ENCODE peak calls at places on chromosomes 5 and 9, in ten cellular contexts. M is GM23338, Q is GM12878, S is cardiac muscle cell, D is HepG2, G is GM06990, Z is fibroblast of mammary gland, I is foreskin fibroblast, C is mucosa of descending colon, J is astrocyte of the spinal cord. A is an unnamed sample.

GRCh38 chr5:102421647-102422046 is 77.2 kb downstream of the SLCO6A1 start:
- DNase-seq in M (no peak), Q (no peak), S (no peak), D (peak), G (no peak), Z (no peak), I (no peak), C (no peak), J (no peak), A (peak)

GRCh38 chr9:25255216-25255615 is 423.0 kb downstream of the TUSC1 start:
- DNase-seq in M (no peak), Q (no peak), S (no peak), D (no peak), G (no peak), Z (no peak), I (no peak), C (no peak), J (no peak), A (no peak)

GRCh38 chr9:135144581-135145108 is 57.2 kb downstream of the OLFM1 start:
- DNase-seq in M (no peak), Q (no peak), S (no peak), D (no peak), G (no peak), Z (no peak), I (no peak), C (no peak), J (no peak), A (no peak)

GRCh38 chr5:123111502-123111901 is 22.5 kb downstream of the PRDM6 start:
- DNase-seq in M (peak), Q (no peak), S (no peak), D (no peak), G (no peak), Z (no peak), I (no peak), C (no peak), J (no peak), A (no peak)

GRCh38 chr9:38033956-38034355 is 35.1 kb downstream of the SHB start:
- DNase-seq in M (no peak), Q (no peak), S (no peak), D (no peak), G (no peak), Z (no peak), I (no peak), C (no peak), J (no peak), A (no peak)

GRCh38 chr5:321233-321725 is at the start of gene AHRR:
- DNase-seq in M (peak), Q (no peak), S (peak), D (peak), G (peak), Z (peak), I (peak), C (peak), J (peak), A (no peak)

GRCh38 chr9:4716163-4716562 is 24.8 kb downstream of the AK3 start:
- DNase-seq in M (no peak), Q (no peak), S (no peak), D (no peak), G (no peak), Z (no peak), I (no peak), C (no peak), J (no peak), A (no peak)

GRCh38 chr5:83523926-83524325 is 52.4 kb downstream of the VCAN start:
- DNase-seq in M (no peak), Q (no peak), S (peak), D (no peak), G (no peak), Z (no peak), I (no peak), C (no peak), J (peak), A (no peak)

GRCh38 chr5:113090336-113091106 is 113.9 kb downstream of the DCP2 start:
- DNase-seq in M (peak), Q (no peak), S (peak), D (no peak), G (no peak), Z (no peak), I (no peak), C (no peak), J (no peak), A (no peak)
- TF ChIP-seq CTCF in M (peak), Q (no peak), S (no peak), D (no peak), G (no peak), Z (no peak), I (no peak), C (no peak), J (no peak), A (peak)

DNA sequence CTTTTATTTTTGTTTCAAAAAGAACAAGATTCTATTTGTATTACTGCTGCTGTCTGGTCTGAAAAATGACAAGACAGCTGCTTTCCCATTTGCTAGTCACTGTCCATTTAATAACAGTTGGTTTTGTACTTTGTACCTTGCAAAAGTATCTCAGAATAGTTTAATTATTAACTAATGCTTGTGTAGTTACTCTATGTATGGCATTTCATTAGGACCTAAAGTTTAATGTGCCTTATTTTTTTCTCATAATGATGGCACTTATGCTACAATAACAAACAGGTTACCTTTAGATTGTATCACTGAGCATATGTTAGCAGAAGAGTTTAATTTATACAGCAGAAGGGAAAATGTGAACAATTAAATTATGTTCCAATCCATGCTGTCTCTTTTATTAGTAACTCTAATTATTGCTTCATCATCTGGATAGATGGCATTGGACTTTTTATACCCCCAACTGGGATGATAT is 134.2 kb downstream of the CDH10 start:
- DNase-seq in M (no peak), Q (no peak), S (no peak), D (peak), G (no peak), Z (no peak), I (no peak), C (no peak), J (no peak), A (peak)
- H3K4me3 ChIP-seq in M (no peak), Q (no peak), S (no peak), D (no peak), G (no peak), Z (no peak), I (no peak), C (no peak), J (no peak), A (no peak)

GRCh38 chr9:91803970-91804752 is 145.9 kb downstream of the ROR2 start:
- DNase-seq in M (no peak), Q (no peak), S (no peak), D (no peak), G (no peak), Z (no peak), I (no peak), C (no peak), J (no peak), A (no peak)

GRCh38 chr9:91803143-91803940 is 146.7 kb downstream of the ROR2 start:
- DNase-seq in M (no peak), Q (no peak), S (peak), D (no peak), G (no peak), Z (peak), I (peak), C (no peak), J (peak), A (no peak)

GRCh38 chr9:91799113-91799735 is 150.8 kb downstream of the ROR2 start:
- DNase-seq in M (no peak), Q (no peak), S (no peak), D (no peak), G (no peak), Z (no peak), I (no peak), C (no peak), J (no peak), A (no peak)

GRCh38 chr9:91802391-91802790 is 147.6 kb downstream of the ROR2 start:
- DNase-seq in M (no peak), Q (no peak), S (peak), D (no peak), G (no peak), Z (no peak), I (no peak), C (no peak), J (no peak), A (no peak)

DNA sequence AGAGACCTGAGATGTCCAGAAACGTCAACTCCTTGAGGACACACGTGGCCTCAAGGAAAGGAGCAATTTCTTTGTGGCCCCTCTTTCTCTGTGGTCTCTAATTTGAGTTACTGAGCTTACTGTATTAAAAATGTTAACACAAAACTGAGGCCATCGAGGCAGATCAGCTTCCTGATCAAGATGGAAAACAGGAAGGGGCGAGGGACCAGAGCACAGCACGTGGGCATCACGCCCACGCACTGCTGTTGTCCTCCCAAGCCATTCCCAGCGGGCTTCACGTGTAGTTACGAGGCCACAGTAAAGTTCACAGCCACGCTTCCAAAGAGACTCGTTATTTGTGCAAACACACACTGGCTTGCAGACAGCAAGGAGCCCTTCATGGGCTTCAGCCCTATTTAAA is 149.6 kb downstream of the ROR2 start:
- DNase-seq in M (no peak), Q (no peak), S (no peak), D (no peak), G (no peak), Z (no peak), I (no peak), C (no peak), J (no peak), A (no peak)
- TF ChIP-seq CTCF in M (no peak), Q (no peak), S (no peak), D (no peak), G (no peak), Z (no peak), I (no peak), C (no peak), J (no peak), A (no peak)

GRCh38 chr5:177117441-177118045 is 16.0 kb upstream of the NSD1 start:
- DNase-seq in M (no peak), Q (no peak), S (no peak), D (no peak), G (no peak), Z (no peak), I (no peak), C (peak), J (no peak), A (no peak)

GRCh38 chr5:177113566-177114424 is 19.8 kb upstream of the NSD1 start:
- DNase-seq in M (peak), Q (peak), S (peak), D (peak), G (peak), Z (peak), I (peak), C (no peak), J (peak), A (peak)

GRCh38 chr5:177111720-177112394 is 21.7 kb upstream of the NSD1 start:
- DNase-seq in M (peak), Q (no peak), S (peak), D (peak), G (peak), Z (peak), I (no peak), C (no peak), J (no peak), A (no peak)

GRCh38 chr5:177112589-177113220 is 20.9 kb upstream of the NSD1 start:
- DNase-seq in M (no peak), Q (no peak), S (no peak), D (no peak), G (no peak), Z (no peak), I (no peak), C (no peak), J (no peak), A (no peak)

GRCh38 chr5:177116631-177117373 is 16.8 kb upstream of the NSD1 start:
- DNase-seq in M (peak), Q (no peak), S (peak), D (no peak), G (no peak), Z (peak), I (peak), C (peak), J (peak), A (peak)
- H3K4me3 ChIP-seq in M (no peak), Q (no peak), S (no peak), D (no peak), G (no peak), Z (no peak), I (peak), C (no peak), J (no peak), A (peak)

GRCh38 chr5:141373673-141374317 is at the start of gene PCDHGA6:
- DNase-seq in M (peak), Q (no peak), S (peak), D (no peak), G (no peak), Z (peak), I (peak), C (no peak), J (peak), A (no peak)

GRCh38 chr5:141371572-141372475 is 1.8 kb downstream of the PCDHGB3 start:
- DNase-seq in M (no peak), Q (no peak), S (no peak), D (no peak), G (no peak), Z (no peak), I (no peak), C (no peak), J (no peak), A (no peak)

GRCh38 chr5:141374627-141375026 is 936 bp downstream of the PCDHGA6 start:
- DNase-seq in M (no peak), Q (no peak), S (no peak), D (no peak), G (no peak), Z (no peak), I (no peak), C (no peak), J (no peak), A (no peak)

GRCh38 chr5:141366016-141366896 is 2.3 kb downstream of the PCDHGA5 start:
- DNase-seq in M (no peak), Q (no peak), S (no peak), D (no peak), G (no peak), Z (no peak), I (no peak), C (no peak), J (no peak), A (no peak)

DNA sequence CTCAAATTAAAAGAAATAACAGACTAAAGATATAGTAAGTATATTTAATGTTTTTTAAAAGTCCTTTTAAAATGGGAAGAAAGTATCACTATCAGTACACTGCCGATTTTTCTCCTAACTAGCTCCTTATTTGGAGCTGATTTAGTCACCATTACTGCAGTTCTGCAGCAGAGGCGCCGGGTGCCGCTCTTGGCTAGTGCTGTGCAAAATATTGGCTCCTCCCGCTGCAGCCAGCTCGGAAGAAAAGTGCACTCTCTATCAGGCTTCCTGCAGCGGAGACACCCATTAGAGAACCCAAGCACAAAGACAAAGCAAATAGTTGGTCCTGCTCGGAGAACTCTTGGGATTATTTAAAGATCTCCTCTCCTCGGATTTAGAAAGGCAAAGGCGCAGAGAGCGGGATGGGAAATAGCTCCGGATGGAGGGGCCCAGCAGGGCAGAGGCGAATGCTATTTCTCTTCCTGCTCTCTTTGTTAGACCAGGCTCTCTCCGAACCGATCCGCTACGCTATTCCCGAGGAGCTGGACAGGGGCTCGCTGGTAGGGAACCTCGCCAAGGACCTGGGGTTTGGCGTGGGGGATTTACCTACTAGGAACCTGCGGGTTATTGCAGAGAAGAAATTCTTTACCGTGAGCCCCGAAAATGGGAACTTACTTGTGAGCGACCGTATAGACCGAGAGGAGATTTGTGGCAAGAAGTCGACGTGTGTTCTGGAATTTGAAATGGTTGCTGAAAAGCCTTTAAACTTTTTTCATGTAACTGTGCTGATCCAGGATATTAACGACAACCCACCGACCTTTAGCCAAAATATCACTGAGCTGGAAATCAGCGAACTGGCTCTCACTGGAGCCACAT is at the start of gene PCDHGB3:
- DNase-seq in M (peak), Q (no peak), S (peak), D (no peak), G (peak), Z (peak), I (peak), C (no peak), J (peak), A (no peak)
- TF ChIP-seq CTCF in M (peak), Q (peak), S (peak), D (no peak), G (peak), Z (peak), I (peak), C (no peak), J (peak), A (peak)

GRCh38 chr5:157758706-157759105 is 15.2 kb downstream of the LSM11 start:
- DNase-seq in M (no peak), Q (no peak), S (no peak), D (no peak), G (no peak), Z (no peak), I (no peak), C (no peak), J (no peak), A (no peak)

GRCh38 chr5:157756122-157756521 is 12.6 kb downstream of the LSM11 start:
- DNase-seq in M (no peak), Q (no peak), S (no peak), D (no peak), G (no peak), Z (no peak), I (no peak), C (no peak), J (no peak), A (no peak)

GRCh38 chr5:157767674-157768073 is 24.2 kb downstream of the LSM11 start:
- DNase-seq in M (no peak), Q (no peak), S (no peak), D (no peak), G (no peak), Z (no peak), I (no peak), C (no peak), J (no peak), A (no peak)

GRCh38 chr5:157766441-157766840 is 22.9 kb downstream of the LSM11 start:
- DNase-seq in M (no peak), Q (no peak), S (no peak), D (no peak), G (no peak), Z (no peak), I (no peak), C (no peak), J (no peak), A (no peak)

DNA sequence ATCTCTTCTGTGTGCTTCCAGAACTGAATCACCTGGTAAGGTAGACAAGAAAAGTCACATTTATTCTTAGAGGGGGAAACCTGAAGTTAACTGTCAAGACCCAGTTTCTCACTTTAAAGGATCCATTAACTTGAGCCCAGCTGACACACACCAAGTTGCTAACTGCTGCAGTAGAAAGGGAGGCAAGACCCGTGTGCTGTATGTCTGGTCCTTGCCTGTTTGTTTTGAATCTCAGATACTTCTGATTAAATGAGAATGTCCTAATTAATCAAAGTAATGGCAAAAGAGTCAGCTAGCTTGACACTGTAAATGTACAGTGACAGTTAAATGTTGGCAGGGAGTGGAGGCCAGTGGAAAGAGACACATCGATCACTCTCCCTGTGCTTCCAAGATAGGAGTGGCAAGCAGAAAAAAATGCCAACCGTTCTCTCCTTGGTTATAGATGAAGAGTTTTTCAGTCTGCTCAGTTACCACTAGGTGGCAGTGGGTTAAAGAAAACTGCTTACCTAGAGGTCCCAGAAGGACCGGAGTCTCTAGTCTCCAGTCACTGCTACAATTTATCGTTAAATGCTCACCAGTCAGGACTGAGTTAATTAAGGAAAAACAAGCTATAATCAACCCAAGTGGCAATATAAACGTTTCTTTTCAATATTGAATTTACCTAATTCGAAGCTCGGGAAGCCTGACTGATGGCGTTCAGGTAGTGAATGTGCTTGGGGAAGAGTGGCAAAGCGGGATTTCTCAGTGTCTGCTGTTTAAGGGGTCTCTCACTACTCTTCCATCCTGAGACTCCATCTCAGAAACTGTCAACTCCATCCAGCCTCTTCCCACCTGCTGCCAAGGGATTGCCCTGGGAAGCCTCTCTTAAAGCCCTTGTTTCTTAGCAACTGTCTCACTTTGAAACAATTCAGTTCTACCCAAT is 18.4 kb downstream of the LSM11 start:
- DNase-seq in M (peak), Q (no peak), S (peak), D (peak), G (no peak), Z (peak), I (peak), C (no peak), J (peak), A (peak)
- H3K4me3 ChIP-seq in M (no peak), Q (no peak), S (no peak), D (no peak), G (no peak), Z (no peak), I (no peak), C (no peak), J (no peak), A (no peak)

DNA sequence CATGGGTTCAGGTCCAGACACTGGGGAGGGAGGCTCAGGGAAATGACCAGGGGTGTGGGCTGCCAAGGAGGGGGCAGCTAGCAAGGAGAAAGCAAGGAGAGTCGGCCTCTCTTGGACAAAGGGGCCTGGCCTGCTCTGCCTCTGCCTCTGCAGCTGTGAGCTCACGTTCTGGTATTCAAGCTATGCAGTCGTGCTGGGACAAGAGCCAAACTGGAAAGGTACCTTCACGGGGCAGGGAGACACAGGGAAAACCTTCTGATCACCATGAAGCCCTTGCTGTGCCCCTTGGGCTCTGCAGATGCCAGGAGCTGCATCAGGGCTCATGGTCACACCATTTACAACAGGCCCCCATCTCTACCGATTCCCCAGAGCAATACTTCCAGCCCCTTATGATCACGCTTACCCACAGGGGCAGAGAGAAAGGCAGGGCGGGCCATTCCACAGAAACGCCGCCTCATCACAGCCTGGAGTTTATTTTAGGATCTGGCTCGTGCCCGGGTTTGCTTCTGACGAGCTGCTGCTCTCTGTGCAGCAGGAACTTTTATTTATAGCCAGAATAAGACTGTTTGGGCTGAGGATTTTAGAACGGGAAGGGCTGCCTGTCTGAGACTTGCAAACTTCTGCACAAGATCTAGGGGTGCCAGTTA is 63.3 kb downstream of the PRRT1B start:
- DNase-seq in M (peak), Q (no peak), S (peak), D (peak), G (no peak), Z (peak), I (peak), C (no peak), J (peak), A (peak)
- TF ChIP-seq CTCF in M (no peak), Q (no peak), S (no peak), D (no peak), G (no peak), Z (no peak), I (no peak), C (no peak), J (no peak), A (no peak)

A was measured in epithelial cell of proximal tubule.